ENCODE peak calls at places on chromosomes 11 and 22, in six cellular contexts. M, A, V, L, E and J are unnamed samples.

GRCh38 chr11:117005758-117006157 is 92.5 kb downstream of the SIK3 start:
- DNase-seq in V (no peak), E (no peak), A (no peak), M (no peak), L (no peak), J (no peak)

GRCh38 chr11:33642461-33643166 is 58.0 kb downstream of the C11orf91 start:
- DNase-seq in A (no peak), L (no peak), E (no peak), M (peak), V (no peak), J (no peak)

GRCh38 chr22:41532908-41533825 is 11.1 kb downstream of the POLR3H start:
- DNase-seq in M (peak), A (peak), L (peak), V (peak), E (no peak), J (peak)

GRCh38 chr11:124867700-124868099 is 2.5 kb downstream of the ROBO3 start:
- DNase-seq in E (no peak), M (peak), L (no peak), V (peak), A (peak), J (peak)

GRCh38 chr11:34151166-34151565 is 45.7 kb downstream of the NAT10 start:
- DNase-seq in L (no peak), V (no peak), E (no peak), A (no peak), M (no peak), J (no peak)

GRCh38 chr11:115476463-115477286 is 27.5 kb downstream of the CADM1 start:
- DNase-seq in A (no peak), E (no peak), V (no peak), L (no peak), M (no peak), J (no peak)

GRCh38 chr11:2305140-2305861 is 3.5 kb downstream of the TSPAN32 start:
- DNase-seq in A (peak), L (peak), M (peak), E (peak), V (peak), J (peak)

GRCh38 chr11:46238078-46238966 is 39.1 kb upstream of the CREB3L1 start:
- DNase-seq in L (peak), M (peak), E (no peak), V (peak), A (no peak), J (peak)

GRCh38 chr22:28670153-28670552 is 9.5 kb downstream of the TTC28 start:
- DNase-seq in M (no peak), V (no peak), A (no peak), L (no peak), E (no peak), J (no peak)

DNA sequence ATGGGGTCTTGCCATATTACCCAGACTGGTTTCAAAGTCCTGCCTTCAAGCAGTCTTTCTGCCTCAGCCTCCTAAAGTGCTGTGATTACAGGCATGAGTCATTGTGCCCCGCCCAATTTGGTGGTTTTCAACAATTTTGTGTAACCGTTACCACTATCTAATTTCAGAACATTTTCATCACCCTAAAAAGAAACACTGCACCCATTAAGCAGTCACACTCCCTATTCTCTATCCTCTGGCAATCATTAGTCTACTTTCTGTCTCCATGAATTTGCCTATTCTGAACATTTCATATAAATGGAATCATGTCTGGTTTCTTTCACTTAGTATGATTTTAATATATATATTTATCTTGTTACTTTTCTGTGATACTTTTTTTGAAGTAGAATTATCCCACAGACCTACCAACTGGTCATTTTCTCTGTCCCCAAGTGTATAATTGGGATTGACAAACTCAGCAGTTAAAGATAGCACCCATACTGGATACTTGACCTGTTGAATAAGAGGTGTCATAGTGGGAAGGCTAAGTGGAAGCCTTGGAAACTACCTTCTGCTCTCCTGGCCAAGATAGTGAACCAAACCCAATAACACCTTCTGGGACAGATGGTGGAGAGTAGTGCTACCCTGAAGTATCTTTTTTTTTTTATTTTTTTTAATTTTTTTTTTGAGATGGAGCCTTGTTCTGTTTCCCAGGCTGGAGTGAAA is 64.8 kb downstream of the STIM1 start:
- DNase-seq in L (no peak), A (no peak), V (peak), M (peak), E (peak), J (no peak)
- TF ChIP-seq CHD2 in L (no peak), A (no peak), V (no peak), M (no peak), E (no peak), J (no peak)

DNA sequence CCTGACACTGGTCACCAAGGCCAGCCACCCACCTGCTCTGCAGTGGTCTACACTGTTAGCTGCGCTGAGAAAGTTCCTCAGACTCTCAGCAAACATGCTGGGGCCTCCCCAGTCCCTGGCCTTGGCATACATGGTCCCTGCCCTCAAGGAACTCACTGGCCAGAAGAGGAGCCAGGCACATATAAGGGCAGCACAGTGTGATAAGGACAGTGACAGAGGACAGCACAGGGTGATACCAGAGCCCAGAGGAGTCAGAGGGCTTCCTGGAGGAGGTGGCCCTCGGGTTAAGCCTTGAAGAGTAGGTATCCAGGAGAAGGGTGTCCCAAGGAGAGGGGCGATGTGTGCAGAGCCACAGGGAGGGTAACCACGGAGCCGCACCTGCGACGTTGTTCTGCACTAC is 624 bp downstream of the ART1 start:
- DNase-seq in M (no peak), V (no peak), A (no peak), E (no peak), L (no peak), J (no peak)
- TF ChIP-seq CHD2 in M (no peak), V (no peak), A (no peak), E (no peak), L (no peak), J (no peak)

GRCh38 chr22:43185860-43186261 is 1.1 kb downstream of the TTLL12 start:
- DNase-seq in E (no peak), V (no peak), L (no peak), M (no peak), A (peak), J (peak)

GRCh38 chr22:43183496-43184263 is 3.3 kb downstream of the TTLL12 start:
- DNase-seq in L (no peak), E (no peak), A (peak), M (no peak), V (peak), J (no peak)

GRCh38 chr22:43187171-43188099 is 501 bp upstream of the TTLL12 start:
- DNase-seq in E (peak), L (peak), M (peak), V (peak), A (peak), J (peak)

GRCh38 chr22:43188829-43189545 is 2.1 kb upstream of the TTLL12 start:
- DNase-seq in E (no peak), V (no peak), M (no peak), A (peak), L (no peak), J (no peak)

DNA sequence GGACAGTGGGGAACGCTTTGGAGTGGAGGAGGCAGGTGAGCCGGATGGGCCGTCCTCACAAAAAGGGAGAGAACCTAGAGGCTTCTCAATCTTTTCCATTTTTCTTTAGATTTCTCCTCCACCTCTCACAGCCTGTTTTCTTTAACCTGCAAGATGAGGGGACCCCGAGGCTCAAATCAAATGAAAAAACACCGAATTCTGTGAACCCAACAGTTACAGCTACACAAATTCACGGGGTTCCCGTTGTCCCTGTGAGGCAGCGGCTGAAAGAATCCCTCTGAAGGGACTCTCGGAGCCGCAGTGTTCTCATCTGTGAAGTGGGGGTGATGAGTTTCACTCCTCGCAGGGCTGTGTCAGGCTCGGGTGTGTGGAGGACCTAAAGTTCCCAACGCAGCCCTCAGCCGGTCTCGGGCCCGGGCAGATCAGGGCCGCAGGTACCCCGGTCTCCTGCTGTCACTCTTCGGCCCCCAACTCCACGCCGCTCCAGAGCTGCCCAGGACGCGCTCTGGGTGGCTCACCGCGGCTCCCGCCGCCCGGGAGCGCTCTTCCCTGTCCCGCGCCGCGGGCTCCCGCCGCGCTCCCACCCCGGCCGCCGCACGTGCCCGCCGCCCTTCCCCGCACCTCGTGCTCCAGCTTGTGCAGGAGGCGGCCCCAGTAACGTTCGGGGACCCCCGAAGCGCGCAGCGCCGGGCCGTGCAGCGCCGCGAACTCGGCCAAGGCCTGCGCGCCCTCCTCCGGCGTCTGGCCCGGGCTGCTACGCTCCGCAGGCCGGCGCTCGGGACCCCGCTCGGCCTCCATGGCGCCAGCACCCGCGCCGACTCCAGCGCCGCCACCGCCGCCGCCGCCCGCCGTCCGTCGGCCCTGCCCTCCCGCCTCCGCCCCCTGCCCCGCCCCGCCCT is at the start of gene TTLL12:
- DNase-seq in V (no peak), L (no peak), M (peak), A (no peak), E (no peak), J (peak)
- TF ChIP-seq CHD2 in V (no peak), L (no peak), M (no peak), A (no peak), E (no peak), J (no peak)

GRCh38 chr11:123185326-123185725 is 9.7 kb downstream of the CLMP start:
- DNase-seq in L (no peak), E (no peak), A (no peak), M (no peak), V (no peak), J (no peak)

GRCh38 chr11:123186291-123186690 is 8.8 kb downstream of the CLMP start:
- DNase-seq in E (no peak), M (no peak), V (no peak), A (no peak), L (no peak), J (no peak)

GRCh38 chr11:123187221-123187620 is 7.8 kb downstream of the CLMP start:
- DNase-seq in M (no peak), A (no peak), E (no peak), L (no peak), V (no peak), J (no peak)

GRCh38 chr11:123188508-123189165 is 6.4 kb downstream of the CLMP start:
- DNase-seq in A (no peak), E (no peak), L (no peak), M (no peak), V (no peak), J (no peak)

GRCh38 chr11:123187670-123188507 is 7.2 kb downstream of the CLMP start:
- DNase-seq in V (no peak), A (no peak), M (no peak), L (no peak), E (no peak), J (no peak)
- TF ChIP-seq CHD2 in V (no peak), A (no peak), M (no peak), L (no peak), E (no peak), J (no peak)

DNA sequence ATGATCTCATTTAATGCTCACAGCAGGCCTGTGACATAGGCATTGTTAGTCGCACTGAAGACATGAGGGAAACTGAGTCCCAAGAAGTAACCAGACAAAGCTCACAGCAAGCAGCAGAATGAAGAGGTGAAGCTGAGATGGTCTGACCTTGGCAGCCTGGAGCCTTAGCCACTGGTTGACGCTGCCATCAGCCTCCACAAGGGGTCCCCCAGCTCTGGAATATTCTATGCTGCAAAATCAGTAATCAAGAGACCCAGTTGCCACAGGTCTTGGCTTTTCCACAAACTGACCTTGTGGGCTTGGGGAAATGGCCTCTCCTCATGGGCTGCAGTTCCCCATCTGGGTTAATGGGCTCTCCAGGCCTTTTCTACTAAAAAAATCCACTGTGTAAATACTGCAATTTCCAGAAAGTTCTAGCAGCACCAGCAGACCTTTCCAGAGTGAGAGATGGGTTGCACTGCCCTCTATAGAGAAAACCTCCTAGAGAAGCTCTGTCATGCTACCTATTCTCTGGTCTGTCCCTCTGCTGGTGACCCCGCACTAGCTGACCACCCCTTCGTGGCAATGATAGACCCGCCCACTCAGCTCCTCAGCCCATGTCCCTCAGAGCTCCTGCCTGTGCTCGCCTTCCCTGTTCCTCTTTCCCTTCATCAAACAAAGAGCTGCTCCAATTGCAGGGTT is 22.6 kb upstream of the ISX start:
- DNase-seq in E (no peak), A (no peak), V (peak), L (no peak), M (no peak), J (no peak)
- TF ChIP-seq CHD2 in E (no peak), A (no peak), V (no peak), L (no peak), M (no peak), J (no peak)

DNA sequence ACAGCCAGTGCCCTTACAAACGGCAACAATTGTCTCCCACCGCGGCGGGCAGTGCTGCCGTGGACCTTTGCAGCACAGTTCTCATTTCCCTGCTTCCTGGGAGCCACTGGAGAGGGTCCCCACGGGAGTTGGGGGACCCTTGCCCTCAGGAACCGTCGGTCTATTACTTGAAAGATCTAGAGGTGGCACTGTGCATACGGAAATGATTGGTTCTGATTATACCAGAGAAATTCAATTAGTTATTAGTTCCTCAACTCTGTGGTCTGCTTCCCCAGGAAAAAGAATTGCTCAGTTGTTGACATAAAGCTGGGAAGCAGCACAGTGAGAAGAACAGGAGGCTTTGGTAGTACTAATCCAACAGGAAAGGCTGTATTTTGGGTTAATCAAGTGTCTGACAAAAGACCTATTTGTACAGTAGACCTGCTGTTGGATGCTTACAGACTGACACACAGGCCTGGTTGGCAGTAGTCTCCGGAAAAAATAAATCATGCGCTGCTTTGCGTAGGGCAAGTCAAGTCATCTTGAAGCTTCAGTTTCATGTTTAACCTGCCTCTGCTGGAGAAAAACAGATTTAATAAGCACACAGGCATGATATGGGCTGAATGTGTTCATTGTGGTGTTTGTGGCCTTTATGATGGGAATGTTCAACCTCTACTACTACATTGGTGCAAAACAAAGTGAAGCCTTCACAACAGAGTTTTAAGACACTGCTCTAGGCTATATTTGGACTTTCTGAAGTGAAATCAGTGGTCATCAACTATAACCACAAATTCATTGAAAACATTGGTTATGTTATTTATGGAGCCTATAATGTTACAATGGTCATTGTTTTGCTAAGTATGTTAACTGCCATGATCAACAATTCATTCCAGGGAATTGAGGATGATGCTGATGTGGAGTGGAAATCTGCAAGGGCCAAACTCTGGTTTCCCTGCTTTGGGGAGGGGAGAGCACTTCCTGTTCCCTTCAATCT is 54.6 kb upstream of the SC5D start:
- DNase-seq in M (no peak), V (no peak), A (no peak), E (peak), L (no peak), J (no peak)
- TF ChIP-seq CHD2 in M (no peak), V (no peak), A (no peak), E (no peak), L (no peak), J (no peak)